ENCODE peak calls at places on chromosomes 4 and X, in six cellular contexts. X is EH, B is brain pericyte, Z is fibroblast of villous mesenchyme, S is BJ, G is HuH-7. E is an unnamed sample.

GRCh38 chr4:83438719-83439118 is 16.9 kb downstream of the HELQ start:
- DNase-seq in X (peak; percentile 15), B (no peak), Z (no peak), S (no peak), G (no peak), E (no peak)

GRCh38 chrX:141669689-141670088 is 28.9 kb downstream of the SPANXD start:
- DNase-seq in X (peak; percentile 7), B (no peak), Z (peak; percentile 10), S (no peak), G (no peak), E (no peak)

GRCh38 chr4:39464886-39465501 is 6.1 kb downstream of the LIAS start:
- DNase-seq in X (peak; percentile 77), B (no peak), Z (peak; percentile 93), S (no peak), G (no peak), E (peak; percentile 84)

GRCh38 chr4:185134176-185134869 is 8.7 kb upstream of the SLC25A4 start:
- DNase-seq in X (peak; percentile 60), B (no peak), Z (peak; percentile 63), S (no peak), G (no peak), E (peak; percentile 63)

GRCh38 chr4:56755901-56756300 is 65.6 kb downstream of the SPINK2 start:
- DNase-seq in X (peak; percentile 84), B (no peak), Z (peak; percentile 67), S (no peak), G (no peak), E (peak; percentile 0)

GRCh38 chrX:37986893-37987292 is 19.5 kb upstream of the SYTL5 start:
- DNase-seq in X (peak; percentile 37), B (no peak), Z (peak; percentile 53), S (no peak), G (no peak), E (no peak)

GRCh38 chr4:5050520-5050955 is 742 bp upstream of the STK32B start:
- DNase-seq in X (peak; percentile 88), B (no peak), Z (peak; percentile 81), S (no peak), G (peak; percentile 61), E (peak; percentile 91)

GRCh38 chr4:41258783-41259182 is 2.1 kb downstream of the UCHL1 start:
- DNase-seq in X (peak; percentile 85), B (no peak), Z (peak; percentile 71), S (peak; percentile 45), G (peak; percentile 28), E (peak; percentile 75)

GRCh38 chr4:187685247-187685646 is 310.3 kb upstream of the ZFP42 start:
- DNase-seq in X (peak; percentile 29), B (no peak), Z (no peak), S (no peak), G (no peak), E (no peak)

GRCh38 chr4:109408711-109409110 is 24.9 kb upstream of the SEC24B start:
- DNase-seq in X (peak; percentile 77), B (no peak), Z (no peak), S (no peak), G (no peak), E (peak; percentile 53)

GRCh38 chr4:129233691-129234090 is 137.7 kb downstream of the C4orf33 start:
- DNase-seq in X (no peak), B (no peak), Z (no peak), S (no peak), G (no peak), E (no peak)

GRCh38 chr4:187251896-187252295 is 528.2 kb upstream of the FAT1 start:
- DNase-seq in X (peak; percentile 66), B (no peak), Z (no peak), S (no peak), G (no peak), E (peak; percentile 47)

GRCh38 chr4:147366164-147366563 is 114.7 kb upstream of the EDNRA start:
- DNase-seq in X (no peak), B (no peak), Z (no peak), S (no peak), G (no peak), E (no peak)

GRCh38 chr4:100581337-100581736 is 63.5 kb upstream of the EMCN start:
- DNase-seq in X (no peak), B (no peak), Z (no peak), S (no peak), G (no peak), E (no peak)

GRCh38 chrX:49876750-49877149 is 2.5 kb upstream of the USP27X start:
- DNase-seq in X (peak; percentile 26), B (no peak), Z (peak; percentile 14), S (no peak), G (peak; percentile 61), E (peak; percentile 49)

GRCh38 chr4:56038763-56039162 is 90.0 kb downstream of the CEP135 start:
- DNase-seq in X (peak; percentile 3), B (no peak), Z (no peak), S (no peak), G (no peak), E (no peak)

GRCh38 chr4:144507309-144508101 is 138.5 kb upstream of the HHIP start:
- DNase-seq in X (no peak), B (no peak), Z (no peak), S (no peak), G (no peak), E (no peak)

GRCh38 chr4:70583952-70584834 is 7.9 kb upstream of the AMBN start:
- DNase-seq in X (no peak), B (no peak), Z (no peak), S (no peak), G (no peak), E (no peak)

GRCh38 chrX:69109706-69110635 is 55.3 kb downstream of the PJA1 start:
- DNase-seq in X (peak; percentile 93), B (no peak), Z (peak; percentile 82), S (peak; percentile 67), G (no peak), E (peak; percentile 26)

GRCh38 chr4:184331155-184331995 is 113.7 kb upstream of the ENPP6 start:
- DNase-seq in X (no peak), B (no peak), Z (no peak), S (no peak), G (no peak), E (no peak)

GRCh38 chrX:4379071-4379470 is 665.6 kb upstream of the PRKX start:
- DNase-seq in X (no peak), B (no peak), Z (no peak), S (no peak), G (no peak), E (no peak)

GRCh38 chr4:67393699-67394281 is 151.5 kb downstream of the CENPC start:
- DNase-seq in X (peak; percentile 41), B (no peak), Z (peak; percentile 54), S (no peak), G (no peak), E (peak; percentile 38)

GRCh38 chrX:49829016-49829415 is at the start of gene PAGE4:
- DNase-seq in X (no peak), B (no peak), Z (no peak), S (no peak), G (peak; percentile 6), E (peak; percentile 10)

GRCh38 chr4:92825186-92825715 is 521.5 kb downstream of the GRID2 start:
- DNase-seq in X (no peak), B (no peak), Z (no peak), S (no peak), G (no peak), E (no peak)

GRCh38 chrX:154036513-154036912 is 16.8 kb upstream of the IRAK1 start:
- DNase-seq in X (no peak), B (no peak), Z (no peak), S (no peak), G (no peak), E (no peak)

GRCh38 chrX:19566359-19567141 is 51.2 kb upstream of the MAP3K15 start:
- DNase-seq in X (peak; percentile 55), B (no peak), Z (peak; percentile 64), S (no peak), G (peak; percentile 3), E (no peak)

GRCh38 chr4:8185280-8185679 is 13.8 kb upstream of the SH3TC1 start:
- DNase-seq in X (peak; percentile 83), B (peak; percentile 90), Z (peak; percentile 64), S (peak; percentile 64), G (no peak), E (no peak)

GRCh38 chrX:124239324-124239723 is 93.1 kb upstream of the TEX13D start:
- DNase-seq in X (no peak), B (no peak), Z (no peak), S (no peak), G (no peak), E (no peak)

GRCh38 chr4:74370912-74371311 is 6.0 kb downstream of the EREG start:
- DNase-seq in X (peak; percentile 67), B (no peak), Z (peak; percentile 65), S (no peak), G (peak; percentile 60), E (peak; percentile 68)

GRCh38 chrX:445727-446126 is 59.0 kb upstream of the PPP2R3B start:
- DNase-seq in X (no peak), B (no peak), Z (no peak), S (no peak), G (no peak), E (no peak)

GRCh38 chrX:151711787-151712186 is 4.0 kb upstream of the FATE1 start:
- DNase-seq in X (no peak), B (no peak), Z (no peak), S (no peak), G (no peak), E (no peak)

GRCh38 chrX:53950130-53950733 is 94.0 kb downstream of the PHF8 start:
- DNase-seq in X (peak; percentile 9), B (no peak), Z (no peak), S (no peak), G (no peak), E (no peak)

GRCh38 chrX:52263417-52263816 is 78.7 kb downstream of the MAGED4 start:
- DNase-seq in X (no peak), B (no peak), Z (no peak), S (no peak), G (no peak), E (no peak)

GRCh38 chr4:145538636-145539035 is 57.0 kb downstream of the SMAD1 start:
- DNase-seq in X (no peak), B (no peak), Z (no peak), S (no peak), G (no peak), E (no peak)

GRCh38 chr4:14749910-14750309 is 252.4 kb upstream of the CPEB2 start:
- DNase-seq in X (peak; percentile 11), B (no peak), Z (peak; percentile 11), S (no peak), G (no peak), E (peak; percentile 55)

GRCh38 chrX:1430451-1430850 is 22.3 kb downstream of the ASMTL start:
- DNase-seq in X (no peak), B (no peak), Z (no peak), S (no peak), G (no peak), E (no peak)

GRCh38 chrX:49276207-49276606 is 6.6 kb downstream of the PPP1R3F start:
- DNase-seq in X (no peak), B (no peak), Z (no peak), S (no peak), G (no peak), E (no peak)

GRCh38 chr4:20172070-20172760 is 79.5 kb upstream of the SLIT2 start:
- DNase-seq in X (peak; percentile 73), B (no peak), Z (no peak), S (no peak), G (no peak), E (no peak)

GRCh38 chrX:46575991-46576392 is 2.4 kb downstream of the CHST7 start:
- DNase-seq in X (peak; percentile 45), B (no peak), Z (peak; percentile 64), S (no peak), G (no peak), E (peak; percentile 41)